ENCODE peak calls at places on chromosomes 4 and X, in five cellular contexts. P, C, U, T and O are unnamed samples.
A peak's percentile ranks its signal among the peaks of the same experiment; 100 is the strongest.

GRCh38 chr4:93894995-93895394 is 66.4 kb downstream of the ATOH1 start:
- DNase-seq in P (no peak), C (no peak), U (no peak), T (no peak), O (no peak)

GRCh38 chrX:331145-331771 is 12.7 kb upstream of the GTPBP6 start:
- DNase-seq in P (no peak), C (no peak), U (peak; percentile 27), T (no peak), O (no peak)

GRCh38 chr4:139267301-139267700 is 12.7 kb downstream of the MGARP start:
- DNase-seq in P (no peak), C (no peak), U (no peak), T (no peak), O (no peak)

GRCh38 chr4:77600521-77601451 is 4.8 kb upstream of the CXCL13 start:
- DNase-seq in P (no peak), C (no peak), U (no peak), T (no peak), O (no peak)

GRCh38 chr4:105709081-105709450 is 482 bp downstream of the GSTCD start:
- DNase-seq in P (no peak), C (no peak), U (no peak), T (no peak), O (no peak)

GRCh38 chr4:102552781-102553180 is 51.6 kb downstream of the NFKB1 start:
- DNase-seq in P (no peak), C (no peak), U (no peak), T (no peak), O (no peak)

GRCh38 chr4:59597536-59598232 is 1602.4 kb upstream of the ADGRL3 start:
- DNase-seq in P (peak; percentile 23), C (no peak), U (no peak), T (no peak), O (no peak)

GRCh38 chrX:94492541-94492940 is 818.5 kb downstream of the FAM133A start:
- DNase-seq in P (no peak), C (no peak), U (no peak), T (no peak), O (no peak)

GRCh38 chrX:38038501-38038900 is 32.1 kb downstream of the SYTL5 start:
- DNase-seq in P (no peak), C (no peak), U (no peak), T (no peak), O (no peak)

GRCh38 chr4:113692809-113693411 is 68.6 kb downstream of the CAMK2D start:
- DNase-seq in P (no peak), C (no peak), U (no peak), T (no peak), O (no peak)

GRCh38 chr4:165328708-165329107 is 1.2 kb downstream of the MSMO1 start:
- DNase-seq in P (no peak), C (no peak), U (no peak), T (no peak), O (no peak)

GRCh38 chr4:89757154-89757723 is 79.7 kb downstream of the SNCA start:
- DNase-seq in P (no peak), C (peak; percentile 28), U (no peak), T (no peak), O (no peak)

GRCh38 chr4:141020801-141021261 is 112.4 kb downstream of the RNF150 start:
- DNase-seq in P (no peak), C (no peak), U (no peak), T (no peak), O (no peak)

GRCh38 chr4:7414046-7414445 is 20.7 kb downstream of the PSAPL1 start:
- DNase-seq in P (no peak), C (no peak), U (no peak), T (no peak), O (no peak)

GRCh38 chr4:6198278-6198677 is 2.1 kb downstream of the JAKMIP1 start:
- DNase-seq in P (no peak), C (no peak), U (no peak), T (no peak), O (no peak)

GRCh38 chr4:17760602-17761001 is 20.8 kb downstream of the FAM184B start:
- DNase-seq in P (no peak), C (no peak), U (no peak), T (no peak), O (no peak)

GRCh38 chr4:41600243-41600642 is 62.3 kb downstream of the LIMCH1 start:
- DNase-seq in P (no peak), C (peak; percentile 27), U (peak; percentile 14), T (no peak), O (no peak)

GRCh38 chr4:37648084-37648817 is 37.9 kb downstream of the RELL1 start:
- DNase-seq in P (no peak), C (no peak), U (peak; percentile 70), T (no peak), O (peak; percentile 86)

GRCh38 chr4:12472082-12472481 is 1012.1 kb downstream of the RAB28 start:
- DNase-seq in P (no peak), C (no peak), U (no peak), T (no peak), O (no peak)

GRCh38 chr4:73692284-73692683 is 48.1 kb upstream of the CXCL8 start:
- DNase-seq in P (no peak), C (no peak), U (no peak), T (no peak), O (no peak)

GRCh38 chr4:143336828-143337599 is at the start of gene GAB1:
- DNase-seq in P (peak; percentile 68), C (no peak), U (no peak), T (peak; percentile 8), O (no peak)

GRCh38 chrX:55710701-55711100 is 6.8 kb upstream of the RRAGB start:
- DNase-seq in P (no peak), C (no peak), U (peak; percentile 34), T (no peak), O (no peak)

GRCh38 chr4:3437998-3438846 is 3.5 kb upstream of the HGFAC start:
- DNase-seq in P (no peak), C (no peak), U (no peak), T (no peak), O (no peak)

GRCh38 chr4:168585168-168586091 is 88.6 kb downstream of the PALLD start:
- DNase-seq in P (peak; percentile 14), C (no peak), U (peak; percentile 79), T (no peak), O (peak; percentile 61)

GRCh38 chr4:38667005-38667771 is 3.2 kb downstream of the KLF3 start:
- DNase-seq in P (peak; percentile 61), C (peak; percentile 63), U (peak; percentile 95), T (peak; percentile 42), O (peak; percentile 94)

GRCh38 chr4:87092389-87093141 is 127.9 kb downstream of the KLHL8 start:
- DNase-seq in P (peak; percentile 37), C (no peak), U (peak; percentile 43), T (no peak), O (peak; percentile 59)

GRCh38 chr4:40990202-40990898 is 224.0 kb downstream of the APBB2 start:
- DNase-seq in P (no peak), C (no peak), U (peak; percentile 93), T (no peak), O (peak; percentile 72)

GRCh38 chr4:168864831-168865541 is 145.1 kb downstream of the CBR4 start:
- DNase-seq in P (no peak), C (no peak), U (peak; percentile 44), T (no peak), O (no peak)

GRCh38 chr4:176981551-176981950 is 188.8 kb upstream of the VEGFC start:
- DNase-seq in P (no peak), C (no peak), U (peak; percentile 61), T (no peak), O (peak; percentile 43)

GRCh38 chr4:10584042-10584441 is 100.5 kb downstream of the CLNK start:
- DNase-seq in P (no peak), C (no peak), U (peak; percentile 72), T (no peak), O (no peak)

GRCh38 chr4:168070903-168071302 is 21.4 kb upstream of the ANXA10 start:
- DNase-seq in P (no peak), C (no peak), U (no peak), T (no peak), O (no peak)

GRCh38 chr4:159398236-159398638 is 295.4 kb downstream of the RAPGEF2 start:
- DNase-seq in P (no peak), C (no peak), U (no peak), T (no peak), O (no peak)

GRCh38 chr4:179372242-179372641 is 1930.0 kb upstream of the AGA start:
- DNase-seq in P (no peak), C (no peak), U (no peak), T (no peak), O (no peak)

GRCh38 chr4:184911310-184911709 is 85.5 kb upstream of the ACSL1 start:
- DNase-seq in P (no peak), C (no peak), U (peak; percentile 34), T (no peak), O (peak; percentile 2)

GRCh38 chr4:85127653-85128052 is 161.2 kb upstream of the WDFY3 start:
- DNase-seq in P (no peak), C (no peak), U (no peak), T (no peak), O (no peak)

GRCh38 chrX:39725928-39726619 is 371.7 kb downstream of the BCOR start:
- DNase-seq in P (no peak), C (no peak), U (peak; percentile 70), T (no peak), O (no peak)

GRCh38 chr4:119676101-119676500 is 47.5 kb upstream of the PDE5A start:
- DNase-seq in P (no peak), C (no peak), U (no peak), T (no peak), O (no peak)

GRCh38 chr4:13325744-13326143 is 158.4 kb downstream of the RAB28 start:
- DNase-seq in P (no peak), C (no peak), U (no peak), T (no peak), O (no peak)

GRCh38 chr4:140256941-140257340 is 103.0 kb upstream of the MAML3 start:
- DNase-seq in P (no peak), C (no peak), U (no peak), T (no peak), O (no peak)

GRCh38 chr4:2823301-2823670 is 20.4 kb upstream of the ADD1 start:
- DNase-seq in P (no peak), C (no peak), U (no peak), T (no peak), O (no peak)